ENCODE peak calls at places on chromosomes 3 and 15, in six cellular contexts. J is mesothelial cell of epicardium, A is GM13977, H is BJ, I is ELF-1, T is prostate gland. V is an unnamed sample.

GRCh38 chr3:127175272-127175671 is 17.7 kb upstream of the PRR23E start:
- DNase-seq in J (no peak), T (no peak), A (no peak), I (no peak), H (no peak), V (no peak)

GRCh38 chr3:165259518-165260193 is 63.5 kb upstream of the SLITRK3 start:
- DNase-seq in I (no peak), H (no peak), A (no peak), T (no peak), J (no peak), V (no peak)

GRCh38 chr15:47870956-47871625 is 153.8 kb downstream of the SEMA6D start:
- DNase-seq in A (no peak), I (no peak), T (no peak), J (no peak), H (peak), V (no peak)

GRCh38 chr15:25438601-25439455 is at the start of gene UBE3A:
- DNase-seq in A (peak), T (peak), I (peak), J (peak), H (peak), V (peak)

GRCh38 chr3:50612973-50613851 is 1.6 kb upstream of the CISH start:
- DNase-seq in A (no peak), T (no peak), H (no peak), J (no peak), I (no peak), V (no peak)

GRCh38 chr15:34365836-34366235 is 1.2 kb downstream of the LPCAT4 start:
- DNase-seq in I (no peak), A (no peak), T (no peak), J (no peak), H (no peak), V (no peak)

GRCh38 chr3:37905987-37906674 is 44.5 kb downstream of the CTDSPL start:
- DNase-seq in J (no peak), T (no peak), H (peak), A (no peak), I (no peak), V (peak)

GRCh38 chr3:125161607-125162219 is 50.8 kb downstream of the SLC12A8 start:
- DNase-seq in T (no peak), I (no peak), J (no peak), A (no peak), H (no peak), V (no peak)

GRCh38 chr15:58057559-58057958 is 8.0 kb downstream of the ALDH1A2 start:
- DNase-seq in J (no peak), A (no peak), T (no peak), I (no peak), H (no peak), V (no peak)

GRCh38 chr3:49812916-49813496 is 747 bp downstream of the UBA7 start:
- DNase-seq in H (no peak), T (no peak), I (no peak), J (no peak), A (no peak), V (no peak)